ENCODE peak calls at places on chromosomes 7 and 10, in ten cellular contexts. One of them, this sample, is unnamed.

GRCh38 chr10:14971867-14972448 is 12.8 kb downstream of the MEIG1 start:
- DNase-seq in lower lobe of right lung: no peak
- DNase-seq in adipocyte: peak; percentile 19
- DNase-seq in stimulated activated CD8-positive, alpha-beta memory T cell treated with anti-CD3 and anti-CD28 coated beads, Interleukin-2, amount 100 ng/mL, for 48 hours: no peak
- DNase-seq in K562: no peak
- DNase-seq in ureter: no peak
- DNase-seq in progenitor cell of endocrine pancreas: no peak
- DNase-seq in GM10248: no peak
- DNase-seq in CD4-positive, CD25-positive, alpha-beta regulatory T cell: peak; percentile 59
- DNase-seq in activated CD4-positive, alpha-beta T cell treated with anti-CD3 and anti-CD28 coated beads, Interleukin-2, amount 10 ng/mL, durations not matched to agents 7 days and 5 days: peak; percentile 61
- DNase-seq in this sample: peak; percentile 25

GRCh38 chr10:13352519-13352918 is 4.4 kb upstream of the SEPHS1 start:
- DNase-seq in ureter: no peak
- DNase-seq in adipocyte: no peak
- DNase-seq in progenitor cell of endocrine pancreas: no peak
- DNase-seq in lower lobe of right lung: no peak
- DNase-seq in stimulated activated CD8-positive, alpha-beta memory T cell treated with anti-CD3 and anti-CD28 coated beads, Interleukin-2, amount 100 ng/mL, for 48 hours: no peak
- DNase-seq in activated CD4-positive, alpha-beta T cell treated with anti-CD3 and anti-CD28 coated beads, Interleukin-2, amount 10 ng/mL, durations not matched to agents 7 days and 5 days: no peak
- DNase-seq in K562: peak; percentile 30
- DNase-seq in GM10248: peak; percentile 71
- DNase-seq in CD4-positive, CD25-positive, alpha-beta regulatory T cell: no peak
- DNase-seq in this sample: no peak

GRCh38 chr10:77710081-77710551 is 72.5 kb upstream of the KCNMA1 start:
- DNase-seq in ureter: no peak
- DNase-seq in GM10248: no peak
- DNase-seq in activated CD4-positive, alpha-beta T cell treated with anti-CD3 and anti-CD28 coated beads, Interleukin-2, amount 10 ng/mL, durations not matched to agents 7 days and 5 days: no peak
- DNase-seq in progenitor cell of endocrine pancreas: no peak
- DNase-seq in CD4-positive, CD25-positive, alpha-beta regulatory T cell: no peak
- DNase-seq in K562: no peak
- DNase-seq in adipocyte: no peak
- DNase-seq in stimulated activated CD8-positive, alpha-beta memory T cell treated with anti-CD3 and anti-CD28 coated beads, Interleukin-2, amount 100 ng/mL, for 48 hours: peak; percentile 12
- DNase-seq in lower lobe of right lung: no peak
- DNase-seq in this sample: no peak

GRCh38 chr7:151338809-151339208 is 2.8 kb upstream of the NUB1 start:
- DNase-seq in GM10248: no peak
- DNase-seq in CD4-positive, CD25-positive, alpha-beta regulatory T cell: no peak
- DNase-seq in lower lobe of right lung: no peak
- DNase-seq in adipocyte: no peak
- DNase-seq in activated CD4-positive, alpha-beta T cell treated with anti-CD3 and anti-CD28 coated beads, Interleukin-2, amount 10 ng/mL, durations not matched to agents 7 days and 5 days: no peak
- DNase-seq in ureter: no peak
- DNase-seq in K562: no peak
- DNase-seq in progenitor cell of endocrine pancreas: no peak
- DNase-seq in stimulated activated CD8-positive, alpha-beta memory T cell treated with anti-CD3 and anti-CD28 coated beads, Interleukin-2, amount 100 ng/mL, for 48 hours: no peak
- DNase-seq in this sample: no peak

GRCh38 chr10:87734987-87735827 is 75.5 kb downstream of the PAPSS2 start:
- DNase-seq in CD4-positive, CD25-positive, alpha-beta regulatory T cell: peak; percentile 22
- DNase-seq in adipocyte: peak; percentile 76
- DNase-seq in progenitor cell of endocrine pancreas: no peak
- DNase-seq in K562: peak; percentile 29
- DNase-seq in stimulated activated CD8-positive, alpha-beta memory T cell treated with anti-CD3 and anti-CD28 coated beads, Interleukin-2, amount 100 ng/mL, for 48 hours: no peak
- DNase-seq in GM10248: peak; percentile 61
- DNase-seq in lower lobe of right lung: no peak
- DNase-seq in activated CD4-positive, alpha-beta T cell treated with anti-CD3 and anti-CD28 coated beads, Interleukin-2, amount 10 ng/mL, durations not matched to agents 7 days and 5 days: no peak
- DNase-seq in ureter: no peak
- DNase-seq in this sample: peak; percentile 15

GRCh38 chr10:77228559-77228958 is 409.0 kb downstream of the KCNMA1 start:
- DNase-seq in stimulated activated CD8-positive, alpha-beta memory T cell treated with anti-CD3 and anti-CD28 coated beads, Interleukin-2, amount 100 ng/mL, for 48 hours: no peak
- DNase-seq in adipocyte: no peak
- DNase-seq in CD4-positive, CD25-positive, alpha-beta regulatory T cell: no peak
- DNase-seq in progenitor cell of endocrine pancreas: no peak
- DNase-seq in K562: no peak
- DNase-seq in activated CD4-positive, alpha-beta T cell treated with anti-CD3 and anti-CD28 coated beads, Interleukin-2, amount 10 ng/mL, durations not matched to agents 7 days and 5 days: no peak
- DNase-seq in lower lobe of right lung: no peak
- DNase-seq in GM10248: no peak
- DNase-seq in ureter: no peak
- DNase-seq in this sample: no peak

GRCh38 chr7:131261476-131261994 is 66.1 kb upstream of the MKLN1 start:
- DNase-seq in stimulated activated CD8-positive, alpha-beta memory T cell treated with anti-CD3 and anti-CD28 coated beads, Interleukin-2, amount 100 ng/mL, for 48 hours: no peak
- DNase-seq in CD4-positive, CD25-positive, alpha-beta regulatory T cell: no peak
- DNase-seq in GM10248: no peak
- DNase-seq in progenitor cell of endocrine pancreas: no peak
- DNase-seq in K562: no peak
- DNase-seq in ureter: no peak
- DNase-seq in activated CD4-positive, alpha-beta T cell treated with anti-CD3 and anti-CD28 coated beads, Interleukin-2, amount 10 ng/mL, durations not matched to agents 7 days and 5 days: no peak
- DNase-seq in adipocyte: no peak
- DNase-seq in lower lobe of right lung: no peak
- DNase-seq in this sample: no peak

GRCh38 chr7:27418544-27418943 is 175.9 kb downstream of the EVX1 start:
- DNase-seq in stimulated activated CD8-positive, alpha-beta memory T cell treated with anti-CD3 and anti-CD28 coated beads, Interleukin-2, amount 100 ng/mL, for 48 hours: no peak
- DNase-seq in adipocyte: no peak
- DNase-seq in lower lobe of right lung: no peak
- DNase-seq in CD4-positive, CD25-positive, alpha-beta regulatory T cell: no peak
- DNase-seq in progenitor cell of endocrine pancreas: no peak
- DNase-seq in K562: no peak
- DNase-seq in ureter: no peak
- DNase-seq in activated CD4-positive, alpha-beta T cell treated with anti-CD3 and anti-CD28 coated beads, Interleukin-2, amount 10 ng/mL, durations not matched to agents 7 days and 5 days: no peak
- DNase-seq in GM10248: no peak
- DNase-seq in this sample: no peak

This sample was measured in Jurkat, Clone E6-1.